ENCODE peak calls at places on chromosomes 2 and 18, in seven cellular contexts. One of them, this sample, is unnamed.

GRCh38 chr2:202387608-202388342 is 11.6 kb downstream of the BMPR2 start:
- DNase-seq in PC-3: no peak
- DNase-seq in thoracic aorta: no peak
- DNase-seq in CD8-positive, alpha-beta T cell: no peak
- DNase-seq in transverse colon: no peak
- DNase-seq in sigmoid colon: no peak
- DNase-seq in psoas muscle: no peak
- DNase-seq in this sample: no peak

GRCh38 chr18:68919900-68920299 is 122.0 kb downstream of the CCDC102B start:
- DNase-seq in PC-3: no peak
- DNase-seq in thoracic aorta: no peak
- DNase-seq in CD8-positive, alpha-beta T cell: no peak
- DNase-seq in transverse colon: no peak
- DNase-seq in sigmoid colon: no peak
- DNase-seq in psoas muscle: no peak
- DNase-seq in this sample: no peak

GRCh38 chr2:208033701-208034502 is 8.6 kb upstream of the PLEKHM3 start:
- DNase-seq in PC-3: peak; percentile 91
- DNase-seq in thoracic aorta: no peak
- DNase-seq in CD8-positive, alpha-beta T cell: peak; percentile 40
- DNase-seq in transverse colon: peak; percentile 70
- DNase-seq in sigmoid colon: no peak
- DNase-seq in psoas muscle: no peak
- DNase-seq in this sample: no peak

GRCh38 chr2:55961318-55961911 is 37.8 kb upstream of the EFEMP1 start:
- DNase-seq in PC-3: peak; percentile 75
- DNase-seq in thoracic aorta: no peak
- DNase-seq in CD8-positive, alpha-beta T cell: no peak
- DNase-seq in transverse colon: no peak
- DNase-seq in sigmoid colon: no peak
- DNase-seq in psoas muscle: no peak
- DNase-seq in this sample: no peak

GRCh38 chr2:200728630-200729029 is 83.1 kb upstream of the BZW1 start:
- DNase-seq in PC-3: no peak
- DNase-seq in thoracic aorta: no peak
- DNase-seq in CD8-positive, alpha-beta T cell: no peak
- DNase-seq in transverse colon: no peak
- DNase-seq in sigmoid colon: no peak
- DNase-seq in psoas muscle: no peak
- DNase-seq in this sample: no peak

GRCh38 chr18:6413554-6414117 is 1.1 kb downstream of the L3MBTL4 start:
- DNase-seq in PC-3: no peak
- DNase-seq in thoracic aorta: no peak
- DNase-seq in CD8-positive, alpha-beta T cell: no peak
- DNase-seq in transverse colon: no peak
- DNase-seq in sigmoid colon: no peak
- DNase-seq in psoas muscle: no peak
- DNase-seq in this sample: no peak

GRCh38 chr2:120546077-120546864 is 189.4 kb upstream of the GLI2 start:
- DNase-seq in PC-3: no peak
- DNase-seq in thoracic aorta: peak; percentile 43
- DNase-seq in CD8-positive, alpha-beta T cell: no peak
- DNase-seq in transverse colon: peak; percentile 17
- DNase-seq in sigmoid colon: peak; percentile 74
- DNase-seq in psoas muscle: peak; percentile 78
- DNase-seq in this sample: no peak

GRCh38 chr2:139383532-139383931 is 603.3 kb upstream of the NXPH2 start:
- DNase-seq in PC-3: no peak
- DNase-seq in thoracic aorta: no peak
- DNase-seq in CD8-positive, alpha-beta T cell: no peak
- DNase-seq in transverse colon: no peak
- DNase-seq in sigmoid colon: no peak
- DNase-seq in psoas muscle: no peak
- DNase-seq in this sample: no peak

GRCh38 chr2:40488927-40489677 is 37.2 kb upstream of the SLC8A1 start:
- DNase-seq in PC-3: no peak
- DNase-seq in thoracic aorta: no peak
- DNase-seq in CD8-positive, alpha-beta T cell: no peak
- DNase-seq in transverse colon: no peak
- DNase-seq in sigmoid colon: peak; percentile 64
- DNase-seq in psoas muscle: no peak
- DNase-seq in this sample: no peak

GRCh38 chr2:53508667-53509066 is 258.9 kb upstream of the CHAC2 start:
- DNase-seq in PC-3: peak; percentile 27
- DNase-seq in thoracic aorta: no peak
- DNase-seq in CD8-positive, alpha-beta T cell: no peak
- DNase-seq in transverse colon: no peak
- DNase-seq in sigmoid colon: no peak
- DNase-seq in psoas muscle: no peak
- DNase-seq in this sample: no peak

GRCh38 chr2:204191574-204191973 is 255.0 kb downstream of the ICOS start:
- DNase-seq in PC-3: no peak
- DNase-seq in thoracic aorta: no peak
- DNase-seq in CD8-positive, alpha-beta T cell: no peak
- DNase-seq in transverse colon: no peak
- DNase-seq in sigmoid colon: no peak
- DNase-seq in psoas muscle: no peak
- DNase-seq in this sample: no peak

GRCh38 chr18:69999671-70000070 is 52.0 kb upstream of the CD226 start:
- DNase-seq in PC-3: no peak
- DNase-seq in thoracic aorta: no peak
- DNase-seq in CD8-positive, alpha-beta T cell: no peak
- DNase-seq in transverse colon: no peak
- DNase-seq in sigmoid colon: no peak
- DNase-seq in psoas muscle: no peak
- DNase-seq in this sample: no peak

GRCh38 chr2:45210466-45211195 is 201.4 kb upstream of the SIX2 start:
- DNase-seq in PC-3: peak; percentile 46
- DNase-seq in thoracic aorta: no peak
- DNase-seq in CD8-positive, alpha-beta T cell: no peak
- DNase-seq in transverse colon: no peak
- DNase-seq in sigmoid colon: no peak
- DNase-seq in psoas muscle: no peak
- DNase-seq in this sample: no peak

GRCh38 chr18:61887838-61888237 is 5.0 kb downstream of the RNF152 start:
- DNase-seq in PC-3: peak; percentile 20
- DNase-seq in thoracic aorta: no peak
- DNase-seq in CD8-positive, alpha-beta T cell: no peak
- DNase-seq in transverse colon: no peak
- DNase-seq in sigmoid colon: no peak
- DNase-seq in psoas muscle: no peak
- DNase-seq in this sample: no peak
- H3K27ac ChIP-seq in PC-3: no peak overlapping the region
- H3K27ac ChIP-seq in thoracic aorta: no peak overlapping the region
- H3K27ac ChIP-seq in CD8-positive, alpha-beta T cell: no peak overlapping the region
- H3K27ac ChIP-seq in transverse colon: no peak overlapping the region
- H3K27ac ChIP-seq in sigmoid colon: no peak overlapping the region
- H3K27ac ChIP-seq in psoas muscle: no peak overlapping the region
- H3K27ac ChIP-seq in this sample: no peak overlapping the region

DNA sequence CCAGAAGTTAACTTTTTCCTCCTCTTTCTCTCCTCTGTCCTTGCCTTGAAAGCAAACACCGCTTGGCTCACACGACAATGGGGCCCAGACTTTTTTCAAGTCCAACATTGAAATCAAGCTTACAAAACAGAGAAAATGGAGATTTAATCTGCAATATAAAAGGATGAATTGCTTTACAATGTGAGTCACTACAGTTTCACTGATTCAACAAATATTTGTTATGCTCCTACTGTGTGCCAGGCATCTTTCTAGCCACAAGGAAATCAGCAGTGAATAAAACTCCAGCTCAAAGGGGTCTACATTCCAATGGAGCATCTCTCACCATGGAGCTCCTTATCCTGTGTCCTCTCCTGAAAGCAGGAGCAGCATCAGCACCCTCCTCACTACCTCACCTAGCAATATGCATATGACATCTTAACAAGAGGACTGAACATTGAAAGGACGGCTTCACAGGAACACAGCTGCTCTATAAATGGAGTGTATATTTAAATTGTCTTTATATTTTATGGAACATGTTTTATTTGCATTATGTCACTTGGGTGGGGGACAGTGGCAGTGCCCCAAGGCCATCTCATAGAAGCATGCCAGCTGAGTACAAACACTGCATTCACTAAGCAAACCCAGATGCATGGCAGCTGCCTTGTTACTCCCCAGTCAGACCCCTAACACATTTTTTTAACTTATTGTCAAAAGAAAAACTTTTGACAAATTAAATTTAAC is 39.5 kb downstream of the PKDCC start:
- DNase-seq in PC-3: peak; percentile 53
- DNase-seq in thoracic aorta: no peak
- DNase-seq in CD8-positive, alpha-beta T cell: no peak
- DNase-seq in transverse colon: no peak
- DNase-seq in sigmoid colon: no peak
- DNase-seq in psoas muscle: no peak
- DNase-seq in this sample: no peak
- H3K27ac ChIP-seq in PC-3: no peak overlapping the region
- H3K27ac ChIP-seq in thoracic aorta: no peak overlapping the region
- H3K27ac ChIP-seq in CD8-positive, alpha-beta T cell: no peak overlapping the region
- H3K27ac ChIP-seq in transverse colon: peak overlapping the region; percentile 60
- H3K27ac ChIP-seq in sigmoid colon: no peak overlapping the region
- H3K27ac ChIP-seq in psoas muscle: no peak overlapping the region
- H3K27ac ChIP-seq in this sample: no peak overlapping the region

GRCh38 chr2:74982581-74982980 is 24.1 kb downstream of the POLE4 start:
- DNase-seq in PC-3: peak; percentile 53
- DNase-seq in thoracic aorta: no peak
- DNase-seq in CD8-positive, alpha-beta T cell: no peak
- DNase-seq in transverse colon: no peak
- DNase-seq in sigmoid colon: no peak
- DNase-seq in psoas muscle: no peak
- DNase-seq in this sample: no peak

GRCh38 chr2:74984017-74984416 is 25.6 kb downstream of the POLE4 start:
- DNase-seq in PC-3: no peak
- DNase-seq in thoracic aorta: no peak
- DNase-seq in CD8-positive, alpha-beta T cell: no peak
- DNase-seq in transverse colon: no peak
- DNase-seq in sigmoid colon: no peak
- DNase-seq in psoas muscle: no peak
- DNase-seq in this sample: no peak

GRCh38 chr2:74975016-74975415 is 16.6 kb downstream of the POLE4 start:
- DNase-seq in PC-3: no peak
- DNase-seq in thoracic aorta: no peak
- DNase-seq in CD8-positive, alpha-beta T cell: no peak
- DNase-seq in transverse colon: no peak
- DNase-seq in sigmoid colon: no peak
- DNase-seq in psoas muscle: no peak
- DNase-seq in this sample: no peak

GRCh38 chr2:74983606-74984005 is 25.2 kb downstream of the POLE4 start:
- DNase-seq in PC-3: no peak
- DNase-seq in thoracic aorta: no peak
- DNase-seq in CD8-positive, alpha-beta T cell: no peak
- DNase-seq in transverse colon: no peak
- DNase-seq in sigmoid colon: no peak
- DNase-seq in psoas muscle: no peak
- DNase-seq in this sample: no peak

DNA sequence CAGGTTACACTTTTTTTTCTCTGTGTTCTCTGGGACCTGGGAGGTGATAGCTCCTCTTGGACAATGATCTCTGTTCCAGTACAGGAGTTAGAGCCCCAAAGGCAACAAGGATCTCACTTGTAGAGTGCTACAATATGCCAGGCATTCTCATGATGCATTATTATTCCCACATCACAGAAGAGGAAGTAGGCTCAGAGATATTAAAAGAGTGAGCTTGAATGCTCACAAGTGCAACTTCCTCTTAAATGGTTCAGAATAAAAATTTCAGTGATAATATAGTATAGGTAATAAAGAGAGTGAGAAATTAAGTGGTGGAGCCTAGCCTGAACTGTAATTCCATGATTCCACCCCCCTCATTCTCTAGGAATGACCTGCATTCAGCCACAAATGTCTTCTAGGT is 21.4 kb downstream of the POLE4 start:
- DNase-seq in PC-3: no peak
- DNase-seq in thoracic aorta: no peak
- DNase-seq in CD8-positive, alpha-beta T cell: no peak
- DNase-seq in transverse colon: no peak
- DNase-seq in sigmoid colon: no peak
- DNase-seq in psoas muscle: no peak
- DNase-seq in this sample: no peak
- H3K27ac ChIP-seq in PC-3: no peak overlapping the region
- H3K27ac ChIP-seq in thoracic aorta: no peak overlapping the region
- H3K27ac ChIP-seq in CD8-positive, alpha-beta T cell: no peak overlapping the region
- H3K27ac ChIP-seq in transverse colon: no peak overlapping the region
- H3K27ac ChIP-seq in sigmoid colon: no peak overlapping the region
- H3K27ac ChIP-seq in psoas muscle: no peak overlapping the region
- H3K27ac ChIP-seq in this sample: no peak overlapping the region

GRCh38 chr18:62201870-62202269 is 14.8 kb downstream of the RELCH start:
- DNase-seq in PC-3: peak; percentile 84
- DNase-seq in thoracic aorta: no peak
- DNase-seq in CD8-positive, alpha-beta T cell: no peak
- DNase-seq in transverse colon: no peak
- DNase-seq in sigmoid colon: no peak
- DNase-seq in psoas muscle: no peak
- DNase-seq in this sample: no peak

GRCh38 chr18:62196978-62197377 is 9.9 kb downstream of the RELCH start:
- DNase-seq in PC-3: no peak
- DNase-seq in thoracic aorta: no peak
- DNase-seq in CD8-positive, alpha-beta T cell: no peak
- DNase-seq in transverse colon: no peak
- DNase-seq in sigmoid colon: no peak
- DNase-seq in psoas muscle: no peak
- DNase-seq in this sample: no peak

GRCh38 chr18:62199629-62200028 is 12.6 kb downstream of the RELCH start:
- DNase-seq in PC-3: no peak
- DNase-seq in thoracic aorta: no peak
- DNase-seq in CD8-positive, alpha-beta T cell: no peak
- DNase-seq in transverse colon: no peak
- DNase-seq in sigmoid colon: no peak
- DNase-seq in psoas muscle: no peak
- DNase-seq in this sample: no peak

GRCh38 chr18:62198259-62198658 is 11.2 kb downstream of the RELCH start:
- DNase-seq in PC-3: no peak
- DNase-seq in thoracic aorta: no peak
- DNase-seq in CD8-positive, alpha-beta T cell: no peak
- DNase-seq in transverse colon: no peak
- DNase-seq in sigmoid colon: no peak
- DNase-seq in psoas muscle: no peak
- DNase-seq in this sample: no peak

DNA sequence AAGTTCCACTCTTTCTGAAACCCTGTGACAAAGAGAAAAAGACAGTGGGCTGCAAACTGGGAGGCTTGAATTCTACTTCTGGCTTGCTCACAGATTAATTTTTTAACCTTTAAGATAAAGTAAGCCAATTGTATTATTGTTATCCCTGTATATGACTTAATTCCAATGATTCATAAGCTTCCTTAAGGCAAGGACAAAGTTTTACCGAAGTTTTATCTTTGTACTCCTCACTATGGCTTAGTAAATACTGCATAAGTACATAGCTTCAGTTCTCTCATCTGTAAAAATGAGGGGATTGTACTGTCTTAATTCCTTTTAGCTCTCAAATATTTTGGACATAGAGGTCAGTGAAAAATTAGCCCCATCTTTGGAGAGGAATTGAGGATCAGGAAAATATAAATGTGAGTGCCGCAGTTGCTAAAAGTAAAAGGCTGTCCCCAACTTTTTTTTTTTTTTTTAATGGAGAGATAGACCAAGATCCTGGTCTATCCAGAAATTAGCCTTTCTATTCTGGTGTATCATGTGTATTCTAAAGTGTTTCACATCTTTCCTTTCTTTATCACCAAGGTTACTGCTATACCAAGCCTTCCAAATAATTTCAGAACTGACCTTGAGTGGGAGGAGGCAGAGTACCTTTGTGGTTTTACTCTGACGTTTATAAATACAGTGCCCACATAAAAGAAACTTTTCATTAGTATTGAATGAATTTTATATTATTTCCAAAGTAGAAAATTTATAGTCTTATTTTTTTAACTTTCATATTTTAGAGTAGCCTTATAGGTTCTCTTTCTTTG is 13.3 kb downstream of the RELCH start:
- DNase-seq in PC-3: no peak
- DNase-seq in thoracic aorta: no peak
- DNase-seq in CD8-positive, alpha-beta T cell: no peak
- DNase-seq in transverse colon: no peak
- DNase-seq in sigmoid colon: no peak
- DNase-seq in psoas muscle: no peak
- DNase-seq in this sample: no peak
- H3K27ac ChIP-seq in PC-3: no peak overlapping the region
- H3K27ac ChIP-seq in thoracic aorta: no peak overlapping the region
- H3K27ac ChIP-seq in CD8-positive, alpha-beta T cell: no peak overlapping the region
- H3K27ac ChIP-seq in transverse colon: peak overlapping the region; percentile 49
- H3K27ac ChIP-seq in sigmoid colon: no peak overlapping the region
- H3K27ac ChIP-seq in psoas muscle: no peak overlapping the region
- H3K27ac ChIP-seq in this sample: no peak overlapping the region

This sample was measured in CD4-positive, alpha-beta memory T cell.